ENCODE peak calls at places on chromosomes 11 and 22, in nine cellular contexts. F is HL-60; W is hepatic stellate cell; T is activated T-helper 9 cell treated with anti-CD3 and anti-CD28 coated beads, Interleukin-2, amount 50 U/mL, for 16 hours; X is GM23248; E is effector CD8-positive, alpha-beta T cell; S is stomach; C is T-helper 22 cell; L is activated naive CD8-positive, alpha-beta T cell treated with anti-CD3 and anti-CD28 coated beads, Interleukin-2, amount 50 U/mL, for 24 hours. V is an unnamed sample.

GRCh38 chr22:50626856-50627451 is 998 bp downstream of the ARSA start:
- DNase-seq in F (no peak), W (no peak), T (no peak), X (no peak), E (no peak), S (peak), C (no peak), L (no peak), V (no peak)

GRCh38 chr11:120208012-120208441 is 2.8 kb upstream of the OAF start:
- DNase-seq in F (peak), W (no peak), T (no peak), X (no peak), E (no peak), S (no peak), C (no peak), L (no peak), V (no peak)

GRCh38 chr11:24496728-24497396 is at the start of gene LUZP2:
- DNase-seq in F (no peak), W (peak), T (no peak), X (peak), E (no peak), S (no peak), C (no peak), L (no peak), V (peak)

GRCh38 chr22:45869448-45869847 is 107.5 kb downstream of the WNT7B start:
- DNase-seq in F (no peak), W (no peak), T (no peak), X (no peak), E (no peak), S (peak), C (no peak), L (no peak), V (no peak)

GRCh38 chr22:24400726-24401596 is 26.4 kb upstream of the ADORA2A start:
- DNase-seq in F (no peak), W (no peak), T (no peak), X (peak), E (no peak), S (no peak), C (no peak), L (no peak), V (no peak)

GRCh38 chr11:57458410-57459111 is 1.8 kb upstream of the RTN4RL2 start:
- DNase-seq in F (no peak), W (peak), T (peak), X (peak), E (peak), S (peak), C (no peak), L (peak), V (no peak)

GRCh38 chr22:44618400-44618799 is 83.6 kb upstream of the PRR5 start:
- DNase-seq in F (no peak), W (no peak), T (no peak), X (no peak), E (no peak), S (no peak), C (no peak), L (no peak), V (no peak)

GRCh38 chr22:49724030-49724892 is 103.4 kb downstream of the BRD1 start:
- DNase-seq in F (peak), W (no peak), T (no peak), X (no peak), E (peak), S (no peak), C (no peak), L (peak), V (no peak)

GRCh38 chr22:44588348-44588747 is 90.3 kb upstream of the RTL6 start:
- DNase-seq in F (no peak), W (no peak), T (no peak), X (no peak), E (no peak), S (no peak), C (no peak), L (no peak), V (no peak)

GRCh38 chr11:46057489-46057888 is 63.8 kb downstream of the PHF21A start:
- DNase-seq in F (no peak), W (no peak), T (no peak), X (no peak), E (no peak), S (no peak), C (no peak), L (no peak), V (no peak)

GRCh38 chr11:48242501-48242900 is 2.4 kb upstream of the OR4X2 start:
- DNase-seq in F (no peak), W (no peak), T (no peak), X (no peak), E (no peak), S (no peak), C (no peak), L (no peak), V (no peak)

GRCh38 chr11:41714101-41714500 is 254.6 kb upstream of the LRRC4C start:
- DNase-seq in F (no peak), W (no peak), T (no peak), X (no peak), E (no peak), S (no peak), C (no peak), L (no peak), V (no peak)

GRCh38 chr22:45529966-45530575 is 27.4 kb downstream of the FBLN1 start:
- DNase-seq in F (no peak), W (no peak), T (no peak), X (peak), E (no peak), S (no peak), C (no peak), L (no peak), V (no peak)

GRCh38 chr11:76542436-76542835 is 97.6 kb downstream of the EMSY start:
- DNase-seq in F (no peak), W (no peak), T (no peak), X (peak), E (no peak), S (no peak), C (no peak), L (no peak), V (no peak)

GRCh38 chr11:74583024-74583624 is 9.3 kb upstream of the POLD3 start:
- DNase-seq in F (no peak), W (no peak), T (no peak), X (no peak), E (no peak), S (no peak), C (no peak), L (no peak), V (no peak)

GRCh38 chr22:20530368-20531153 is 23.2 kb downstream of the MED15 start:
- DNase-seq in F (no peak), W (peak), T (no peak), X (peak), E (no peak), S (no peak), C (no peak), L (no peak), V (no peak)

GRCh38 chr11:9280655-9281301 is 15.6 kb upstream of the DENND5A start:
- DNase-seq in F (peak), W (no peak), T (peak), X (no peak), E (peak), S (peak), C (no peak), L (peak), V (no peak)

GRCh38 chr11:94519478-94520084 is 7.3 kb downstream of the C11orf97 start:
- DNase-seq in F (peak), W (no peak), T (no peak), X (peak), E (no peak), S (no peak), C (no peak), L (no peak), V (no peak)

GRCh38 chr11:9153651-9154050 is 62.3 kb upstream of the SCUBE2 start:
- DNase-seq in F (no peak), W (no peak), T (no peak), X (no peak), E (no peak), S (no peak), C (no peak), L (no peak), V (no peak)

GRCh38 chr22:24006914-24007214 is 1.6 kb upstream of the GSTT4 start:
- DNase-seq in F (no peak), W (no peak), T (no peak), X (no peak), E (no peak), S (no peak), C (no peak), L (no peak), V (no peak)

GRCh38 chr22:32564170-32565001 is 89.8 kb downstream of the FBXO7 start:
- DNase-seq in F (no peak), W (peak), T (no peak), X (peak), E (no peak), S (no peak), C (no peak), L (no peak), V (no peak)

GRCh38 chr11:70233511-70233919 is 30.4 kb downstream of the FADD start:
- DNase-seq in F (no peak), W (peak), T (no peak), X (peak), E (no peak), S (peak), C (no peak), L (no peak), V (no peak)